ENCODE peak calls at places on chromosomes 4 and X, in eight cellular contexts. P is fibroblast of lung, G is GM23248, D is DND-41, Z is HepG2, T is mammary epithelial cell, I is HCT116, R is astrocyte. E is an unnamed sample.

GRCh38 chr4:57612279-57612678 is 502.1 kb upstream of the IGFBP7 start:
- DNase-seq in P (no peak), G (no peak), D (no peak), Z (no peak), T (no peak), I (no peak), R (no peak), E (no peak)

GRCh38 chrX:31653395-31653794 is 581.6 kb upstream of the FTHL17 start:
- DNase-seq in P (no peak), G (no peak), D (no peak), Z (no peak), T (no peak), I (no peak), R (no peak), E (no peak)

GRCh38 chrX:23952984-23953907 is 45.4 kb downstream of the CXorf58 start:
- DNase-seq in P (no peak), G (no peak), D (peak; percentile 71), Z (no peak), T (no peak), I (no peak), R (no peak), E (peak; percentile 31)

GRCh38 chr4:71206763-71207162 is 132.1 kb upstream of the SLC4A4 start:
- DNase-seq in P (peak; percentile 92), G (peak; percentile 79), D (no peak), Z (no peak), T (no peak), I (no peak), R (peak; percentile 92), E (no peak)

GRCh38 chr4:113881256-113881655 is 98.2 kb downstream of the ARSJ start:
- DNase-seq in P (peak; percentile 56), G (peak; percentile 51), D (no peak), Z (no peak), T (peak; percentile 42), I (no peak), R (peak; percentile 35), E (no peak)

GRCh38 chrX:53631156-53631555 is 55.4 kb downstream of the HUWE1 start:
- DNase-seq in P (peak; percentile 74), G (no peak), D (no peak), Z (no peak), T (no peak), I (no peak), R (peak; percentile 70), E (no peak)

GRCh38 chr4:84578540-84579409 is 4.2 kb upstream of the CDS1 start:
- DNase-seq in P (peak; percentile 53), G (peak; percentile 65), D (no peak), Z (peak; percentile 39), T (peak; percentile 55), I (peak; percentile 51), R (peak; percentile 37), E (peak; percentile 50)

GRCh38 chr4:42641155-42641554 is 15.8 kb downstream of the ATP8A1 start:
- DNase-seq in P (no peak), G (no peak), D (no peak), Z (no peak), T (no peak), I (no peak), R (no peak), E (no peak)

GRCh38 chr4:107182347-107182746 is 146.2 kb upstream of the DKK2 start:
- DNase-seq in P (no peak), G (no peak), D (no peak), Z (no peak), T (no peak), I (no peak), R (no peak), E (no peak)

GRCh38 chr4:139898293-139898692 is 232.7 kb downstream of the MGST2 start:
- DNase-seq in P (no peak), G (no peak), D (no peak), Z (no peak), T (no peak), I (no peak), R (no peak), E (no peak)

DNA sequence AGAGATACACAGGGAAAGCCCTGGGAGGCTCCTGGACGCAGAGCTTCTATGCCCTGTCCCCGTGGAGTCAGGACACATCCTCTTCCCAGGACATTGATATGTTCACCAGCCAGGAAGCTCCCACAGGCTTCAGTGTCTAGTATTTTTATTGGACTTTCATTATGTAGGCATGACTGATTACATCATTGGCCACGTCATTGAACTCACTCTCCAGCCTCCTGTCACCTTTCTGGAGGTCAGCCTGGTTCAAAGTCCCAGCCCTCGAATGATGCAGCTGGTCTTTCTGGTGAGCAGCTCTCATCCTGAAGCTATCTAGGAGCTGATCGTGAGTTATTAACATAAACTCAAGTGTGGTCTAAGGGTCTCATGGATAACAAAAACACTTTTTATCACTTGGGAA is 104.1 kb downstream of the CPEB2 start:
- DNase-seq in P (no peak), G (peak; percentile 4), D (no peak), Z (no peak), T (no peak), I (no peak), R (no peak), E (no peak)
- TF ChIP-seq EZH2 in P (no peak), G (no peak), D (no peak), Z (no peak), T (no peak), I (no peak), R (no peak), E (no peak)

GRCh38 chr4:8582436-8582835 is 2.2 kb downstream of the GPR78 start:
- DNase-seq in P (no peak), G (no peak), D (no peak), Z (no peak), T (no peak), I (no peak), R (no peak), E (no peak)

GRCh38 chr4:8580321-8581093 is at the start of gene GPR78:
- DNase-seq in P (peak; percentile 60), G (peak; percentile 71), D (peak; percentile 42), Z (no peak), T (peak; percentile 29), I (no peak), R (peak; percentile 38), E (peak; percentile 96)

GRCh38 chr4:8582016-8582415 is 1.8 kb downstream of the GPR78 start:
- DNase-seq in P (no peak), G (no peak), D (no peak), Z (no peak), T (no peak), I (no peak), R (no peak), E (no peak)

GRCh38 chr4:8579526-8580320 is 469 bp upstream of the GPR78 start:
- DNase-seq in P (no peak), G (no peak), D (no peak), Z (no peak), T (no peak), I (no peak), R (no peak), E (no peak)

GRCh38 chr4:8581094-8581861 is 1.1 kb downstream of the GPR78 start:
- DNase-seq in P (no peak), G (no peak), D (no peak), Z (no peak), T (no peak), I (no peak), R (no peak), E (no peak)
- TF ChIP-seq EZH2 in P (no peak), G (no peak), D (no peak), Z (no peak), T (no peak), I (no peak), R (no peak), E (peak; percentile 16)

GRCh38 chr4:5524900-5525299 is 183.5 kb downstream of the EVC2 start:
- DNase-seq in P (peak; percentile 87), G (peak; percentile 33), D (no peak), Z (no peak), T (peak; percentile 45), I (no peak), R (peak; percentile 86), E (no peak)
- TF ChIP-seq EZH2 in P (no peak), G (no peak), D (no peak), Z (no peak), T (no peak), I (no peak), R (no peak), E (no peak)

DNA sequence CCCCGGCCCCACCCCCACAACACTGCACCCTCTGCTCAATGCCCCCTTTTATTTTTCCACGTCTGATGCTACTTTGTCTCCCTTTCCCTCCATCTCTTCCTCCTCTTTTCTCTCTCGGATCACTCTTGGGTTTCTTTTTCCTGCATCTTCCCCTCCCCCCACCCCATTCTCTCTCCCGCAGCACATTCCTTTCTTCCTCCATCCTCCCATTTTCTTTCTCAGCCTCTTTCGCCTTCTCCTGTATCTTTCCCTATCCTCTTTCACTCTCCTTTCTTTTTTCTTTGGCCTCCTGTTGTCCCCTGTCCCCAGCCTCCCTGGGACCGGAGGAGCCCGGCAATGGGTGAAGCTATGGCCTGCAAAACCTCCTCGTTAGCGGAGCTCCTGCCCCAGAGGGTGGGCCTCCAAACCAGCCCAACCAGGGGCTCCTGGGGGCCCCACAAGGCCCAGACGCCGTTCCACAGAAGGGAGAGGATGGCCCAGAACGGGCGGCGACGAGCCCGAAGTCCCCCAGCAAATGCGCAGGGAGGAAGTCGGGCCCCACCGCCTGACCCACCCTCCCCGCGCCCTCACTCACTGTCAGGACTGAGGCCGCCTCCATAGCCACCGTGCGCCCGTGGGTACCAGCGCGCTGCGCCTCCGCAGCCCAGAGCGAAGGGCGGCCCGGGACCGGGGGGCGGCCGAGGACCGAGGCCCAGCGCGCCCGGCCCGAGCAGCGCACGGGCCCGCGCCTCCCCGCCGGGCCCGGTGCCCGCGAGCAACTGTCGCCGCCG is 807 bp downstream of the HMX1 start:
- DNase-seq in P (no peak), G (no peak), D (no peak), Z (no peak), T (no peak), I (no peak), R (no peak), E (peak; percentile 2)
- TF ChIP-seq EZH2 in P (no peak), G (no peak), D (no peak), Z (no peak), T (no peak), I (no peak), R (no peak), E (peak; percentile 95)

DNA sequence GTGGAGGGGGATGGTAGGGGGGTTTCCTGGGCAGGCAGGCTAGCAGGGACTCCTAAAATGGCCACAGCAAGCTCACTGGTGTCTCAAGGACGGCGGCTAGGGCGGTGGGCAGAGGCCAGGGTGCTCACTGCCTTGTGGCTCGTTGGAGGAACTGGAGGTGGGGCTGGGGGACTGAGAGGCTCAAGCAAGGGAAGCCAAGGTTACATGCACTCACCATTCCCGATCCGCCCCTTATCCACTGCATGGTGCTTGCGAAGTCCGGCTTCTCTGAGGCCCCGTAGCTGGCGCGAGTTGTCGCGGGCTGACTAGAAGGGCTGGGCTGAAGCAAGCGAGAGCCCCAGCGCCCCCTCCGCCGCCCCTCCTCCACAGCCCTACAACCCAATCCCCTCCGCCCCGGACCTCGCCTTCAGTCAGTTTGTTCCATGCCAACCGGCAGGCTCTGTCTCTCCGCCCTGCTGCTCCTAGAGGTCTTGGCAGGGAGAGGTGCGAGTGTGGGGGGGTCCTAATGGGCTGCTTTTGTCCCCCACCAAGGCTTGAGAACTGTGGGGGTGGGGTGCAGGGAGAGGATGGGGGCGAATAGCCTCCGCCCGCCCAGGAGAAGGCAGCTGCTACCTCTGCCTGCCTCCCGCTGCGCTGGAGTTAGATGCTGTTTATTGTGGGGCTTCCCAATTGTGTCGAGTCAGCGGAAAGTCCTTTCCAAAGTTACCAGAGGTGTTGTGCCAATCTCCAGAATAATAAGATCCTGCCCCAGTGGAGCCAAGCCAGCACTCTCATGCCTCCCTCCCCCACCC is at the start of gene ARHGEF9:
- DNase-seq in P (peak; percentile 3), G (peak; percentile 32), D (peak; percentile 60), Z (no peak), T (no peak), I (no peak), R (no peak), E (peak; percentile 73)
- TF ChIP-seq EZH2 in P (no peak), G (no peak), D (no peak), Z (no peak), T (no peak), I (no peak), R (no peak), E (no peak)